ENCODE peak calls at places on chromosome 3, in four cellular contexts. S is D721Med, F is epithelial cell of esophagus, C is ovary. H is an unnamed sample.

GRCh38 chr3:61688307-61688695 is 126.9 kb downstream of the PTPRG start:
- DNase-seq in S (no peak), F (no peak), C (no peak), H (no peak)

GRCh38 chr3:188389711-188390346 is 235.9 kb downstream of the LPP start:
- DNase-seq in S (no peak), F (peak; percentile 84), C (no peak), H (no peak)

GRCh38 chr3:69116897-69117296 is 5.5 kb downstream of the LMOD3 start:
- DNase-seq in S (no peak), F (peak; percentile 34), C (no peak), H (no peak)

GRCh38 chr3:48692551-48692950 is 6.8 kb upstream of the NCKIPSD start:
- DNase-seq in S (no peak), F (peak; percentile 35), C (no peak), H (no peak)

GRCh38 chr3:124563376-124563775 is 166.9 kb upstream of the UMPS start:
- DNase-seq in S (no peak), F (peak; percentile 65), C (no peak), H (no peak)

GRCh38 chr3:99760602-99761001 is 57.1 kb upstream of the CMSS1 start:
- DNase-seq in S (no peak), F (no peak), C (no peak), H (no peak)

GRCh38 chr3:49500408-49501257 is 30.6 kb downstream of the DAG1 start:
- DNase-seq in S (no peak), F (peak; percentile 97), C (peak; percentile 59), H (no peak)

GRCh38 chr3:59514865-59515482 is 465.1 kb upstream of the CFAP20DC start:
- DNase-seq in S (no peak), F (no peak), C (no peak), H (no peak)

GRCh38 chr3:136818191-136818850 is 605 bp upstream of the SLC35G2 start:
- DNase-seq in S (no peak), F (peak; percentile 69), C (peak; percentile 12), H (no peak)

GRCh38 chr3:190024912-190025311 is 95.8 kb downstream of the P3H2 start:
- DNase-seq in S (no peak), F (peak; percentile 45), C (no peak), H (no peak)

GRCh38 chr3:21484323-21485154 is 266.5 kb downstream of the ZNF385D start:
- DNase-seq in S (peak; percentile 11), F (peak; percentile 80), C (peak; percentile 44), H (peak; percentile 41)

GRCh38 chr3:9951598-9951961 is 628 bp downstream of the PRRT3 start:
- DNase-seq in S (no peak), F (no peak), C (no peak), H (no peak)

GRCh38 chr3:99439892-99440291 is 198.5 kb upstream of the COL8A1 start:
- DNase-seq in S (no peak), F (no peak), C (no peak), H (no peak)

GRCh38 chr3:196414469-196414868 is 17.8 kb downstream of the UBXN7 start:
- DNase-seq in S (no peak), F (peak; percentile 21), C (no peak), H (no peak)

GRCh38 chr3:143363276-143363675 is 243.7 kb downstream of the CHST2 start:
- DNase-seq in S (no peak), F (peak; percentile 1), C (no peak), H (no peak)

GRCh38 chr3:160401301-160402095 is 2.0 kb downstream of the SMC4 start:
- DNase-seq in S (no peak), F (peak; percentile 71), C (no peak), H (no peak)

GRCh38 chr3:45252833-45253232 is 26.7 kb upstream of the TMEM158 start:
- DNase-seq in S (no peak), F (no peak), C (no peak), H (no peak)

DNA sequence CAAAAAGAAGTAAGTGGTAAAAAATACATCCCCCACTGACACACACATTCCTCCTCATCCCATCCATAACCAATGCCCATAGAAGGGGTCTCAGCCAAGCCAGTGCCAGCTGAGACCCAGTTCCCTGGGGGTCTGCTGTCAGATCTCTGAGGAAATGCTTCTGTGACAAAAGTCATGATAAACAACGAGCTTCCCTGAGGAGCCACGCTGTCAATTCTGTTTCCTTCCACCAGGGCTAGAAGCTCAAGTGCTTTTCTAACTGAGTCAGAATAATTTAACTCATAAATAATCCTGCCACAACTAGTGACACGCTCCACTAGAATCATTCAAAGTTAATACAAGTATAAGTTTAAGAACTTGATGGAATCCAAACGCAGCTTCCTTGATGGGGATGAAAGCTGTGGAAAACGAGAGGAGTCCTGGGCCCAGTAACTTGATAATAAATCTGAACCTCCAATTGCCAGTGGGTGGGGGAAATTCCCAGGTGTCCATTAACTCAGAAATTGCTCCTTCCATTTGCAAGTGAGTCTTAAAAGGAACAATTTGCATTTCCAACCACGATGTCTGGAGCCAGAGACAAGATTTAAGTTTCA is 348.7 kb upstream of the LMCD1 start:
- DNase-seq in S (no peak), F (no peak), C (no peak), H (no peak)
- TF ChIP-seq CTCF in S (no peak), F (peak; percentile 8), C (no peak), H (no peak)

GRCh38 chr3:55357796-55358195 is 129.3 kb downstream of the WNT5A start:
- DNase-seq in S (no peak), F (no peak), C (no peak), H (no peak)

GRCh38 chr3:55364426-55364825 is 122.7 kb downstream of the WNT5A start:
- DNase-seq in S (no peak), F (no peak), C (no peak), H (no peak)

GRCh38 chr3:55367396-55367795 is 119.7 kb downstream of the WNT5A start:
- DNase-seq in S (no peak), F (no peak), C (no peak), H (no peak)

GRCh38 chr3:55362206-55362960 is 124.7 kb downstream of the WNT5A start:
- DNase-seq in S (no peak), F (peak; percentile 32), C (no peak), H (no peak)
- TF ChIP-seq CTCF in S (no peak), F (no peak), C (no peak), H (no peak)

GRCh38 chr3:10981961-10982360 is 10.6 kb upstream of the SLC6A1 start:
- DNase-seq in S (no peak), F (peak; percentile 15), C (no peak), H (no peak)

GRCh38 chr3:10982782-10983181 is 9.8 kb upstream of the SLC6A1 start:
- DNase-seq in S (no peak), F (peak; percentile 79), C (no peak), H (no peak)

GRCh38 chr3:10984371-10984896 is 8.1 kb upstream of the SLC6A1 start:
- DNase-seq in S (no peak), F (no peak), C (no peak), H (no peak)

GRCh38 chr3:10985181-10985580 is 7.4 kb upstream of the SLC6A1 start:
- DNase-seq in S (no peak), F (no peak), C (no peak), H (no peak)

GRCh38 chr3:10983219-10983916 is 9.2 kb upstream of the SLC6A1 start:
- DNase-seq in S (peak; percentile 69), F (peak; percentile 63), C (no peak), H (peak; percentile 21)
- TF ChIP-seq CTCF in S (peak; percentile 64), F (peak; percentile 90), C (peak; percentile 20), H (peak; percentile 86)

GRCh38 chr3:129056832-129057231 is 3.7 kb upstream of the GP9 start:
- DNase-seq in S (no peak), F (no peak), C (no peak), H (no peak)

GRCh38 chr3:129057249-129057648 is 3.3 kb upstream of the GP9 start:
- DNase-seq in S (no peak), F (no peak), C (no peak), H (no peak)

GRCh38 chr3:129059311-129059975 is 1.1 kb upstream of the GP9 start:
- DNase-seq in S (no peak), F (no peak), C (no peak), H (no peak)

GRCh38 chr3:129060276-129061076 is at the start of gene GP9:
- DNase-seq in S (no peak), F (no peak), C (no peak), H (no peak)

DNA sequence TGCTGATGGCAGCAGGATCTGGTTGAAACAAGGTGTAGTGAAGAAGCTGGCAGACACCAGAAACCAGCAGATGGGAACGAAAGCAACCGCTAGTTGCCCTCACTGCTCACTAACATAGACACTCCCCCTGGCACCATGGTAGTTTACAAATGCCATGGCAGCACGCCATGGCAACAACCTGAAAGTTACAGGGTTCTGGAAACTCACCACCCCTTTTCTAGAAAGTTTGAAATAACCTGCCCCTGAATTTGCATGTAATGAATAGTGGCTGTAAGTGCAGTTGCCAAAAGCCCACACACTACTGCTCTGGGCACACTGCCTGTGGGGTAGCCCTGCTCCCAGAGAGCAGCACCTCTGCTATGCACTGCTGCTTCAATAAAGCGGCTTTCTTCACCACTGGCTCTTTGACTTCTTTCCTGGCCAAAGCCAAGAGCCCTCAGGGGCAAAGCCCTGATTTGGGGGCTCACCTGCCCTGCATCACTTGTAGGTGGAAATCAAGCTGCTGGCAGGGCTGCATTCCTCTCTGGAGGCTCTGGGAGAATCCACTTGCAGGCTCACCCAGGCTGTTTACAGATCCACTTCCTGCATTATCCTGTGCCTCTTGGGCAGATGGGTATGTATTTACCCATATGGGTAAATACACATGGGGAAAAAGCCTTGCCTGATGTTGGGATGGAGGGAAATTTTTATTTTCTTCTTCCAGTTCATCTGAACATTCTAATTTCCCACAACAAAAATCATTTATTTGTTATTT is 2.0 kb upstream of the GP9 start:
- DNase-seq in S (no peak), F (peak; percentile 16), C (no peak), H (no peak)
- TF ChIP-seq CTCF in S (no peak), F (no peak), C (no peak), H (no peak)

GRCh38 chr3:184040010-184040409 is 8.5 kb downstream of the HTR3D start:
- DNase-seq in S (no peak), F (peak; percentile 10), C (no peak), H (no peak)
- TF ChIP-seq CTCF in S (no peak), F (no peak), C (no peak), H (peak; percentile 30)

GRCh38 chr3:29759443-29760033 is 478.7 kb downstream of the RBMS3 start:
- DNase-seq in S (no peak), F (peak; percentile 76), C (no peak), H (no peak)

GRCh38 chr3:29759021-29759359 is 478.1 kb downstream of the RBMS3 start:
- DNase-seq in S (no peak), F (no peak), C (no peak), H (no peak)

GRCh38 chr3:29763115-29763514 is 482.2 kb downstream of the RBMS3 start:
- DNase-seq in S (no peak), F (no peak), C (no peak), H (no peak)

GRCh38 chr3:29764059-29764458 is 483.2 kb downstream of the RBMS3 start:
- DNase-seq in S (no peak), F (peak; percentile 29), C (no peak), H (no peak)

DNA sequence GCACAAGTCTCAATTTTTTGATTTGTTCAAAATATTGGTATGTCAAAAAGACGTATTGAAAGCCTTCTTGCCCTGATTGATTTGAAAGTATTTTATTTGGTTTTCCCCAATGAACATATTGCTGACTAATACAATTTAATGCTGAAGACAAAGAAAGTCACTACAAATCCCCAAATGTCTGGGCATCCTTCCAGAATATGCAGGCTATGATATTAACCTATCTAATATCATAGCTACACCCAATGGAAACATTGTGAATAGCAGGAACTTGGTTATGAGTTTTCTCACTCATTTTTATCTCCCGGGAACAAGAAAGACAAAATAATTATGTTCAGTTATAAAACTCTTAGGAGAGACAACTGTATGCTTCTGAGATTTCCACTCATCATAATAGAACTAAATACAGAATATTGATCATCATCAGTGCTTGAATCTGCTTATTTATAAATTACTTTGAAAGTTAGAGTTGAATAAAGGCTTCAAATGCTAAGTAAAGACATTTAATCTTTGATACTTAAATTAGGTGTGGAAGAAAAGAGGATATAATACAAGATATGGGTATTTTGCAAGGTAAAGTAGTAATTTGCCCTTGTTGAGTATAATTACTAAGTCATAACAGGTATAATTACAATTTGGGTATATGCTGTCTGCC is 483.9 kb downstream of the RBMS3 start:
- DNase-seq in S (no peak), F (peak; percentile 78), C (peak; percentile 15), H (no peak)
- TF ChIP-seq CTCF in S (peak; percentile 89), F (peak; percentile 76), C (peak; percentile 18), H (no peak)

H was measured in progenitor cell of endocrine pancreas.